ENCODE peak calls at places on chromosome 12, in six cellular contexts. W is stimulated activated CD4-positive, alpha-beta T cell treated with anti-CD3 and anti-CD28 coated beads, TNF-alpha, amount 100 ng/mL, for 24 hours; V is T-cell; O is astrocyte of the spinal cord; P is AG04450; N is Right ventricle myocardium superior. Y is an unnamed sample.
A peak's percentile ranks its signal among the peaks of the same experiment; 100 is the strongest.

GRCh38 chr12:107986183-107986582 is 142.9 kb upstream of the WSCD2 start:
- DNase-seq in O (no peak), N (no peak), V (no peak), P (no peak), W (no peak), Y (no peak)

GRCh38 chr12:12723147-12723680 is 6.0 kb downstream of the CDKN1B start:
- DNase-seq in O (peak; percentile 44), W (no peak), V (no peak), N (no peak), P (no peak), Y (no peak)

GRCh38 chr12:53232641-53233538 is 881 bp upstream of the RARG start:
- DNase-seq in N (peak; percentile 80), P (no peak), W (no peak), O (no peak), V (no peak), Y (peak; percentile 26)

GRCh38 chr12:48978741-48979601 is 849 bp downstream of the WNT1 start:
- DNase-seq in W (no peak), O (no peak), P (no peak), N (no peak), V (no peak), Y (no peak)

GRCh38 chr12:87870493-87870892 is 158.7 kb downstream of the C12orf50 start:
- DNase-seq in V (no peak), P (no peak), W (no peak), N (no peak), O (no peak), Y (no peak)

GRCh38 chr12:41205070-41205715 is 17.1 kb downstream of the PDZRN4 start:
- DNase-seq in P (no peak), O (peak; percentile 2), V (no peak), N (no peak), W (no peak), Y (no peak)

GRCh38 chr12:7661741-7662140 is 4.0 kb downstream of the APOBEC1 start:
- DNase-seq in V (no peak), O (no peak), P (no peak), N (no peak), W (no peak), Y (no peak)

GRCh38 chr12:31518680-31519227 is 72.2 kb downstream of the DENND5B start:
- DNase-seq in W (no peak), V (no peak), N (no peak), P (peak; percentile 99), O (peak; percentile 100), Y (no peak)

GRCh38 chr12:110585231-110585799 is 2.2 kb upstream of the PPTC7 start:
- DNase-seq in V (peak; percentile 32), N (no peak), W (peak; percentile 14), P (no peak), O (peak; percentile 17), Y (no peak)

GRCh38 chr12:119710374-119710773 is 42.4 kb downstream of the PRKAB1 start:
- DNase-seq in P (no peak), V (no peak), W (no peak), N (no peak), O (no peak), Y (no peak)

GRCh38 chr12:32155911-32156585 is 49.4 kb downstream of the BICD1 start:
- DNase-seq in V (no peak), P (no peak), N (no peak), W (no peak), O (no peak), Y (no peak)

GRCh38 chr12:100733817-100734593 is 60.6 kb upstream of the ANO4 start:
- DNase-seq in W (no peak), V (no peak), O (peak; percentile 53), P (peak; percentile 10), N (no peak), Y (no peak)

GRCh38 chr12:54393350-54393655 is 8.8 kb upstream of the ZNF385A start:
- DNase-seq in V (no peak), O (no peak), N (peak; percentile 26), W (no peak), P (no peak), Y (no peak)

GRCh38 chr12:89895101-89895500 is 186.5 kb upstream of the ATP2B1 start:
- DNase-seq in N (no peak), O (no peak), P (no peak), V (no peak), W (no peak), Y (no peak)

GRCh38 chr12:117805865-117806264 is 162.9 kb downstream of the KSR2 start:
- DNase-seq in V (no peak), N (no peak), P (no peak), W (no peak), O (no peak), Y (no peak)

GRCh38 chr12:123571343-123571813 is 13.0 kb upstream of the TMED2 start:
- DNase-seq in V (no peak), P (peak; percentile 41), N (peak; percentile 65), O (peak; percentile 67), W (no peak), Y (no peak)

GRCh38 chr12:106416273-106416672 is 58.7 kb downstream of the POLR3B start:
- DNase-seq in N (no peak), P (no peak), W (no peak), V (no peak), O (peak; percentile 33), Y (no peak)

GRCh38 chr12:122182887-122183587 is at the start of gene LRRC43:
- DNase-seq in O (peak; percentile 9), P (no peak), V (no peak), W (no peak), N (peak; percentile 61), Y (no peak)